ENCODE peak calls at places on chromosomes 16 and 17, in four cellular contexts. E, Z, P and N are unnamed samples.

GRCh38 chr16:1941924-1942809 is 832 bp downstream of the MSRB1 start:
- DNase-seq in Z (no peak), P (no peak), E (no peak), N (no peak)

GRCh38 chr17:74429604-74430384 is 2.1 kb upstream of the GPRC5C start:
- DNase-seq in Z (no peak), E (no peak), P (no peak), N (no peak)

GRCh38 chr16:65570261-65570660 is 448.4 kb upstream of the CDH11 start:
- DNase-seq in E (no peak), P (no peak), Z (no peak), N (no peak)

GRCh38 chr16:25064967-25065366 is 46.6 kb upstream of the LCMT1 start:
- DNase-seq in E (no peak), Z (no peak), P (peak), N (no peak)

GRCh38 chr17:75878174-75878998 is at the start of gene TRIM47:
- DNase-seq in E (no peak), Z (peak), P (peak), N (no peak)

GRCh38 chr16:27772093-27772820 is 222.3 kb downstream of the KATNIP start:
- DNase-seq in Z (no peak), E (no peak), P (no peak), N (no peak)

GRCh38 chr17:3843935-3844516 is 2.0 kb downstream of the NCBP3 start:
- DNase-seq in Z (peak), P (no peak), E (peak), N (peak)

GRCh38 chr16:79752421-79752820 is 151.9 kb upstream of the MAF start:
- DNase-seq in P (no peak), E (no peak), Z (no peak), N (no peak)

GRCh38 chr16:27239906-27240655 is 28.5 kb downstream of the NSMCE1 start:
- DNase-seq in E (no peak), P (no peak), Z (no peak), N (no peak)

GRCh38 chr17:39968731-39969130 is 5.9 kb downstream of the GSDMA start:
- DNase-seq in Z (no peak), E (no peak), P (no peak), N (no peak)

GRCh38 chr16:8026450-8026849 is 563.9 kb downstream of the TMEM114 start:
- DNase-seq in Z (no peak), E (no peak), P (no peak), N (peak)

GRCh38 chr17:69269174-69269998 is 40.8 kb upstream of the ABCA10 start:
- DNase-seq in P (no peak), E (no peak), Z (no peak), N (no peak)

GRCh38 chr17:62671553-62671952 is 44.1 kb downstream of the MRC2 start:
- DNase-seq in P (no peak), Z (no peak), E (no peak), N (no peak)

GRCh38 chr16:3952342-3953131 is 72.0 kb upstream of the CREBBP start:
- DNase-seq in Z (no peak), P (no peak), E (no peak), N (no peak)

GRCh38 chr16:64654137-64654652 is 467.7 kb downstream of the CDH11 start:
- DNase-seq in Z (no peak), E (no peak), P (no peak), N (no peak)

GRCh38 chr17:18964550-18964949 is 12.6 kb downstream of the SLC5A10 start:
- DNase-seq in E (no peak), Z (no peak), P (no peak), N (no peak)

GRCh38 chr16:50467943-50468748 is 80.0 kb upstream of the NKD1 start:
- DNase-seq in E (no peak), P (peak), Z (peak), N (no peak)

GRCh38 chr16:3509470-3509928 is 8.7 kb downstream of the CLUAP1 start:
- DNase-seq in E (no peak), Z (peak), P (no peak), N (peak)

GRCh38 chr17:81515530-81516041 is 3.0 kb upstream of the ACTG1 start:
- DNase-seq in Z (no peak), P (no peak), E (no peak), N (no peak)